ENCODE peak calls at places on chromosome 3, in seven cellular contexts. F is neural progenitor cell, R is OCI-LY7, A is SK-N-SH, K is hepatocyte, M is MM.1S, I is GM23248. O is an unnamed sample.

GRCh38 chr3:117669761-117670160 is 960.2 kb downstream of the TUSC7 start:
- DNase-seq in F (no peak), R (no peak), A (no peak), K (peak; percentile 5), M (no peak), I (no peak), O (no peak)

GRCh38 chr3:24446032-24446431 is 48.6 kb downstream of the THRB start:
- DNase-seq in F (no peak), R (no peak), A (no peak), K (no peak), M (no peak), I (no peak), O (no peak)

GRCh38 chr3:49373563-49373962 is 15.4 kb upstream of the GPX1 start:
- DNase-seq in F (no peak), R (no peak), A (no peak), K (no peak), M (no peak), I (no peak), O (no peak)

GRCh38 chr3:159170436-159171003 is 368.7 kb downstream of the MFSD1 start:
- DNase-seq in F (no peak), R (no peak), A (no peak), K (no peak), M (no peak), I (peak; percentile 78), O (peak; percentile 59)

GRCh38 chr3:107522510-107523360 is at the start of gene BBX:
- DNase-seq in F (peak; percentile 87), R (peak; percentile 92), A (peak; percentile 83), K (peak; percentile 90), M (peak; percentile 93), I (peak; percentile 93), O (peak; percentile 93)

GRCh38 chr3:55486101-55486856 is 827 bp downstream of the WNT5A start:
- DNase-seq in F (peak; percentile 83), R (peak; percentile 57), A (peak; percentile 54), K (peak; percentile 72), M (peak; percentile 41), I (peak; percentile 67), O (peak; percentile 78)

GRCh38 chr3:195065142-195065863 is 205.7 kb downstream of the XXYLT1 start:
- DNase-seq in F (no peak), R (peak; percentile 16), A (no peak), K (no peak), M (no peak), I (no peak), O (no peak)

GRCh38 chr3:32113981-32114566 is 7.7 kb downstream of the GPD1L start:
- DNase-seq in F (no peak), R (no peak), A (no peak), K (no peak), M (no peak), I (no peak), O (no peak)

GRCh38 chr3:64074091-64074490 is 50.8 kb upstream of the PSMD6 start:
- DNase-seq in F (no peak), R (no peak), A (no peak), K (peak; percentile 16), M (no peak), I (peak; percentile 35), O (no peak)

GRCh38 chr3:33030802-33031201 is 66.1 kb downstream of the GLB1 start:
- DNase-seq in F (no peak), R (no peak), A (no peak), K (no peak), M (no peak), I (no peak), O (no peak)

GRCh38 chr3:189493271-189493670 is 137.9 kb upstream of the TP63 start:
- DNase-seq in F (no peak), R (no peak), A (no peak), K (no peak), M (no peak), I (no peak), O (no peak)

DNA sequence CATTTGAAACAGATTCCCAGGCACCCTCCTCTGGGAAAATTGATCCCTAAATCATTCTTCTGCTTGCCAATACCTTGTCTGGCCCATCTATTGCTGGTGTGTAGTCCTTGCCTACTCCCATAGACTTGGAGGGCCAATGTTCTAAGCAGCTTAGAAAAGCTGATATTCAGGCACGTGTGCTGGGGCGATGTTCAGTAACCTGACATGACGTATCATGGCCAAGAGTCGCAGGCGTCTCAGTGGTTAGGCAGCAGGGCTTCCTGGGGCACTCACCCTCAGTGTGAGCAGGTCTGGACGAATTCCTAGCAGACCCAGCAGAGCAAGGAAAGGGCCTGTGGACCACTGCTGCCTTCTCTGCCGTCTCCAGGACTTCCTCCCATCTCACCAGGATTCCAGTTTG is 21.6 kb downstream of the EPHB1 start:
- DNase-seq in F (no peak), R (no peak), A (no peak), K (no peak), M (no peak), I (no peak), O (no peak)
- H3K4me3 ChIP-seq in F (no peak overlapping the region), R (no peak overlapping the region), A (no peak overlapping the region), K (no peak overlapping the region), M (no peak overlapping the region), I (no peak overlapping the region), O (no peak overlapping the region)

DNA sequence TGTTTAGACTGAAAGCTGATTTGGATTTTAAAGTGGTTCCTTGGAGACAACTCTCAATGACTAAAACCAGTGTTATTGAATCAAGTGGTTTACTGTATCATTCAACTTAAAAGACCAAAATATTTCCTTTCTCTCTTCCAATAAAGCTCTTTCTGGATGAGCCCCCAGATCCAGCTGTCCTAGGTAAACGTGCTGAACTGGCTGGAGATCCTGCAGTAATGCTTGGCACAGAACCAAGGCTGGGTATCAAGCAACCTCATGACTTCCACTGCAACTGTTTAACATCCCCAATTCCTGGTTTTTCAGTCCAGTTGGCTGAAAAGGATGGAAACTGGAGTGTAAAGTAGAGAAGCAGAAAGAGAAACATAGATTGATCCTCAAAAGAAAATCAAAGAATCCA is 28.9 kb downstream of the SEC22C start:
- DNase-seq in F (no peak), R (no peak), A (no peak), K (no peak), M (no peak), I (no peak), O (no peak)
- H3K36me3 ChIP-seq in F (peaks cover 5% of the 10 kb centered on the region), R (peaks cover 59% of the 10 kb centered on the region), A (peaks cover 62% of the 10 kb centered on the region), K (no peaks in the 10 kb centered on the region), M (peaks cover 9% of the 10 kb centered on the region), I (peaks cover 45% of the 10 kb centered on the region), O (peaks cover 35% of the 10 kb centered on the region)

GRCh38 chr3:144683065-144683464 is 711.4 kb downstream of the DIPK2A start:
- DNase-seq in F (no peak), R (no peak), A (no peak), K (no peak), M (no peak), I (no peak), O (no peak)

GRCh38 chr3:144677118-144677517 is 705.5 kb downstream of the DIPK2A start:
- DNase-seq in F (no peak), R (no peak), A (no peak), K (no peak), M (no peak), I (peak; percentile 47), O (peak; percentile 24)
- TF ChIP-seq EZH2phosphoT487 in F (no peak), R (no peak), A (no peak), K (no peak), M (no peak), I (no peak), O (no peak)

GRCh38 chr3:65939184-65939583 is 99.5 kb downstream of the MAGI1 start:
- DNase-seq in F (no peak), R (no peak), A (no peak), K (no peak), M (no peak), I (no peak), O (no peak)
- H3K4me3 ChIP-seq in F (no peak overlapping the region), R (no peak overlapping the region), A (no peak overlapping the region), K (no peak overlapping the region), M (no peak overlapping the region), I (peak overlapping the region; percentile 48), O (no peak overlapping the region)

DNA sequence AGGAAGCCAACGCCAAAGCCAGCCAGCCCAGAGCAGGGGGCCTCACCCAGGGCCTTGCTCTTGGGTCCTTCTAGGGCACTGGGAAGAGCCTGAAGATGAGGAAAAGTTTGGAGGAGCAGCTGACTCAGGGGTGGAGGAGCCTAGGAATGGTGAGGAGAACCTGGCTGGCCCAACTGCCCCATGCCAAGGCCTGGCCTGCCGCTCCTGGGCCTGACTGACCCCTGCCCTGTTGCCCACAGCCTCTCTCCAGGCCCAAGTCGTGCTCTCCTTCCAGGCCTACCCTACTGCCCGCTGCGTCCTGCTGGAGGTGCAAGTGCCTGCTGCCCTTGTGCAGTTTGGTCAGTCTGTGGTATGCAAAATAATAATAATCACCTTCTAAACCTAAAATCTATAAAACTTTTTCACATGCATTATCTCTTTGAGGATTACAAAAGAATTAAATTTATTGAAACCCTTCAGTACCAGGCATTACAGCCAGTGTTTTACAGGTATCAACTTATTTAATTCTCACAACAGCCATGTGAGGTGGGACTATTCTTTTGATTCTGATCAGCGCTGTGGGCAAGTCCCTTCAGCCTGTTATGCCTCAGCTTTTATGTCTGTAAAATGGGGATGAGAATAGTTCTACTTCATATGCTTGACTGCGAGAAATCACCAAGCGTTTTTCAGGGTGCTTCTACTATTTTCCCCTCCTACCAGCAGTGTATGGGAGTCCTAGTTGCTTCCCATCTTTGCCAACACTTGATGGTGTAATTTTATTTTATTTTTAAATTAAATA is 1.6 kb downstream of the IL17RC start:
- DNase-seq in F (no peak), R (no peak), A (no peak), K (no peak), M (no peak), I (no peak), O (no peak)
- H3K36me3 ChIP-seq in F (no peaks in the 10 kb centered on the region), R (no peaks in the 10 kb centered on the region), A (no peaks in the 10 kb centered on the region), K (no peaks in the 10 kb centered on the region), M (no peaks in the 10 kb centered on the region), I (no peaks in the 10 kb centered on the region), O (peaks cover 2% of the 10 kb centered on the region)

GRCh38 chr3:170644711-170645110 is 58.8 kb upstream of the SLC7A14 start:
- DNase-seq in F (no peak), R (no peak), A (peak; percentile 44), K (no peak), M (no peak), I (peak; percentile 11), O (no peak)
- TF ChIP-seq EZH2phosphoT487 in F (no peak), R (no peak), A (no peak), K (no peak), M (no peak), I (no peak), O (no peak)

GRCh38 chr3:142888484-142889262 is at the start of gene PCOLCE2:
- DNase-seq in F (peak; percentile 77), R (no peak), A (peak; percentile 73), K (peak; percentile 61), M (peak; percentile 23), I (peak; percentile 71), O (peak; percentile 37)
- H3K4me3 ChIP-seq in F (peak within 1 kb of the TSS; percentile 62), R (no peak within 1 kb of the TSS), A (peak within 1 kb of the TSS; percentile 66), K (peak within 1 kb of the TSS; percentile 77), M (peak within 1 kb of the TSS; percentile 64), I (peak within 1 kb of the TSS; percentile 73), O (peak within 1 kb of the TSS; percentile 78)

GRCh38 chr3:16335364-16335763 is 70.4 kb downstream of the OXNAD1 start:
- DNase-seq in F (no peak), R (no peak), A (no peak), K (no peak), M (no peak), I (no peak), O (no peak)

GRCh38 chr3:16335772-16336621 is 71.0 kb downstream of the OXNAD1 start:
- DNase-seq in F (no peak), R (no peak), A (no peak), K (no peak), M (no peak), I (no peak), O (no peak)

GRCh38 chr3:16338124-16338523 is 73.1 kb downstream of the OXNAD1 start:
- DNase-seq in F (no peak), R (peak; percentile 59), A (no peak), K (no peak), M (no peak), I (no peak), O (no peak)

GRCh38 chr3:16336876-16337275 is 71.9 kb downstream of the OXNAD1 start:
- DNase-seq in F (no peak), R (no peak), A (no peak), K (no peak), M (no peak), I (no peak), O (no peak)

GRCh38 chr3:16338999-16339398 is 74.0 kb downstream of the OXNAD1 start:
- DNase-seq in F (no peak), R (no peak), A (no peak), K (peak; percentile 68), M (no peak), I (peak; percentile 98), O (peak; percentile 30)
- H3K36me3 ChIP-seq in F (no peaks in the 10 kb centered on the region), R (peaks cover 87% of the 10 kb centered on the region), A (peaks cover 3% of the 10 kb centered on the region), K (no peaks in the 10 kb centered on the region), M (no peaks in the 10 kb centered on the region), I (no peaks in the 10 kb centered on the region), O (peaks cover 3% of the 10 kb centered on the region)

O was measured in PC-3.